ENCODE peak calls at places on chromosomes 13 and 19, in five cellular contexts. One of them, this sample, is unnamed.

GRCh38 chr19:45187421-45188100 is 9.0 kb downstream of the BLOC1S3 start:
- DNase-seq in MCF 10A: peak
- DNase-seq in ELR: peak
- DNase-seq in activated naive CD4-positive, alpha-beta T cell: no peak
- DNase-seq in GM12878: no peak
- DNase-seq in this sample: no peak

GRCh38 chr13:93951153-93951552 is 528.3 kb downstream of the DCT start:
- DNase-seq in GM12878: no peak
- DNase-seq in activated naive CD4-positive, alpha-beta T cell: no peak
- DNase-seq in ELR: peak
- DNase-seq in MCF 10A: no peak
- DNase-seq in this sample: no peak

GRCh38 chr13:37706041-37706440 is 107.5 kb upstream of the POSTN start:
- DNase-seq in ELR: no peak
- DNase-seq in activated naive CD4-positive, alpha-beta T cell: no peak
- DNase-seq in GM12878: no peak
- DNase-seq in MCF 10A: no peak
- DNase-seq in this sample: no peak

GRCh38 chr13:112888238-112889111 is 80.5 kb upstream of the MCF2L start:
- DNase-seq in MCF 10A: no peak
- DNase-seq in ELR: no peak
- DNase-seq in activated naive CD4-positive, alpha-beta T cell: no peak
- DNase-seq in GM12878: no peak
- DNase-seq in this sample: no peak

GRCh38 chr13:113442354-113442984 is 10.8 kb downstream of the ADPRHL1 start:
- DNase-seq in GM12878: no peak
- DNase-seq in activated naive CD4-positive, alpha-beta T cell: no peak
- DNase-seq in MCF 10A: no peak
- DNase-seq in ELR: no peak
- DNase-seq in this sample: no peak

GRCh38 chr13:83666126-83666525 is 216.1 kb downstream of the SLITRK1 start:
- DNase-seq in MCF 10A: peak
- DNase-seq in GM12878: no peak
- DNase-seq in ELR: peak
- DNase-seq in activated naive CD4-positive, alpha-beta T cell: no peak
- DNase-seq in this sample: no peak

GRCh38 chr19:30696514-30696913 is 324.3 kb downstream of the ZNF536 start:
- DNase-seq in activated naive CD4-positive, alpha-beta T cell: no peak
- DNase-seq in GM12878: no peak
- DNase-seq in MCF 10A: no peak
- DNase-seq in ELR: no peak
- DNase-seq in this sample: no peak

GRCh38 chr13:37868691-37869505 is 674 bp downstream of the TRPC4 start:
- DNase-seq in ELR: peak
- DNase-seq in MCF 10A: no peak
- DNase-seq in GM12878: no peak
- DNase-seq in activated naive CD4-positive, alpha-beta T cell: no peak
- DNase-seq in this sample: no peak

GRCh38 chr19:18477042-18477760 is 39.3 kb upstream of the ISYNA1 start:
- DNase-seq in GM12878: no peak
- DNase-seq in ELR: no peak
- DNase-seq in MCF 10A: no peak
- DNase-seq in activated naive CD4-positive, alpha-beta T cell: no peak
- DNase-seq in this sample: no peak

GRCh38 chr19:28577199-28577598 is 635.8 kb downstream of the UQCRFS1 start:
- DNase-seq in GM12878: no peak
- DNase-seq in activated naive CD4-positive, alpha-beta T cell: no peak
- DNase-seq in ELR: peak
- DNase-seq in MCF 10A: no peak
- DNase-seq in this sample: no peak

GRCh38 chr19:45899919-45900589 is 2.4 kb downstream of the MYPOP start:
- DNase-seq in GM12878: no peak
- DNase-seq in ELR: no peak
- DNase-seq in activated naive CD4-positive, alpha-beta T cell: no peak
- DNase-seq in MCF 10A: no peak
- DNase-seq in this sample: no peak

GRCh38 chr13:112146073-112146360 is 79.1 kb downstream of the SOX1 start:
- DNase-seq in activated naive CD4-positive, alpha-beta T cell: no peak
- DNase-seq in MCF 10A: no peak
- DNase-seq in ELR: no peak
- DNase-seq in GM12878: no peak
- DNase-seq in this sample: no peak

GRCh38 chr13:84431646-84432045 is 549.4 kb upstream of the SLITRK1 start:
- DNase-seq in activated naive CD4-positive, alpha-beta T cell: no peak
- DNase-seq in ELR: peak
- DNase-seq in MCF 10A: no peak
- DNase-seq in GM12878: no peak
- DNase-seq in this sample: peak

GRCh38 chr13:27362064-27362751 is 62.2 kb upstream of the GTF3A start:
- DNase-seq in GM12878: no peak
- DNase-seq in ELR: peak
- DNase-seq in activated naive CD4-positive, alpha-beta T cell: peak
- DNase-seq in MCF 10A: peak
- DNase-seq in this sample: peak

GRCh38 chr13:41916173-41916954 is 44.5 kb downstream of the VWA8 start:
- DNase-seq in GM12878: peak
- DNase-seq in MCF 10A: peak
- DNase-seq in activated naive CD4-positive, alpha-beta T cell: no peak
- DNase-seq in ELR: peak
- DNase-seq in this sample: peak

GRCh38 chr13:36925603-36926002 is 5.6 kb upstream of the SMAD9 start:
- DNase-seq in activated naive CD4-positive, alpha-beta T cell: no peak
- DNase-seq in MCF 10A: no peak
- DNase-seq in ELR: no peak
- DNase-seq in GM12878: no peak
- DNase-seq in this sample: no peak

GRCh38 chr19:27971869-27972268 is 1241.1 kb downstream of the UQCRFS1 start:
- DNase-seq in ELR: no peak
- DNase-seq in GM12878: no peak
- DNase-seq in MCF 10A: no peak
- DNase-seq in activated naive CD4-positive, alpha-beta T cell: no peak
- DNase-seq in this sample: no peak

GRCh38 chr19:29044037-29044436 is 168.9 kb downstream of the UQCRFS1 start:
- DNase-seq in ELR: no peak
- DNase-seq in GM12878: no peak
- DNase-seq in MCF 10A: no peak
- DNase-seq in activated naive CD4-positive, alpha-beta T cell: no peak
- DNase-seq in this sample: no peak

GRCh38 chr13:46936525-46936924 is 39.7 kb upstream of the HTR2A start:
- DNase-seq in GM12878: no peak
- DNase-seq in ELR: no peak
- DNase-seq in activated naive CD4-positive, alpha-beta T cell: no peak
- DNase-seq in MCF 10A: no peak
- DNase-seq in this sample: peak

GRCh38 chr13:99280166-99280565 is 22.0 kb upstream of the GPR18 start:
- DNase-seq in ELR: peak
- DNase-seq in MCF 10A: peak
- DNase-seq in activated naive CD4-positive, alpha-beta T cell: no peak
- DNase-seq in GM12878: no peak
- DNase-seq in this sample: peak

GRCh38 chr19:18483119-18483518 is 38.8 kb downstream of the ELL start:
- DNase-seq in MCF 10A: peak
- DNase-seq in GM12878: no peak
- DNase-seq in ELR: no peak
- DNase-seq in activated naive CD4-positive, alpha-beta T cell: no peak
- DNase-seq in this sample: no peak

GRCh38 chr19:3857449-3858003 is 11.3 kb downstream of the ZFR2 start:
- DNase-seq in activated naive CD4-positive, alpha-beta T cell: no peak
- DNase-seq in MCF 10A: no peak
- DNase-seq in ELR: no peak
- DNase-seq in GM12878: no peak
- DNase-seq in this sample: no peak

GRCh38 chr19:2223959-2224358 is 12.2 kb downstream of the PLEKHJ1 start:
- DNase-seq in GM12878: no peak
- DNase-seq in ELR: no peak
- DNase-seq in activated naive CD4-positive, alpha-beta T cell: no peak
- DNase-seq in MCF 10A: no peak
- DNase-seq in this sample: no peak

GRCh38 chr19:2032296-2032941 is 16.9 kb upstream of the BTBD2 start:
- DNase-seq in GM12878: no peak
- DNase-seq in MCF 10A: peak
- DNase-seq in activated naive CD4-positive, alpha-beta T cell: no peak
- DNase-seq in ELR: peak
- DNase-seq in this sample: peak

GRCh38 chr13:110561335-110562033 is at the start of gene RAB20:
- DNase-seq in ELR: peak
- DNase-seq in GM12878: no peak
- DNase-seq in activated naive CD4-positive, alpha-beta T cell: no peak
- DNase-seq in MCF 10A: peak
- DNase-seq in this sample: peak

GRCh38 chr13:25943666-25944065 is 108.2 kb downstream of the SHISA2 start:
- DNase-seq in MCF 10A: peak
- DNase-seq in ELR: peak
- DNase-seq in activated naive CD4-positive, alpha-beta T cell: no peak
- DNase-seq in GM12878: no peak
- DNase-seq in this sample: no peak

GRCh38 chr13:37442996-37443395 is 155.6 kb downstream of the POSTN start:
- DNase-seq in MCF 10A: peak
- DNase-seq in GM12878: no peak
- DNase-seq in ELR: no peak
- DNase-seq in activated naive CD4-positive, alpha-beta T cell: no peak
- DNase-seq in this sample: no peak

GRCh38 chr19:49512970-49513745 is 697 bp downstream of the FCGRT start:
- DNase-seq in GM12878: no peak
- DNase-seq in activated naive CD4-positive, alpha-beta T cell: no peak
- DNase-seq in ELR: no peak
- DNase-seq in MCF 10A: no peak
- DNase-seq in this sample: no peak

GRCh38 chr19:38251564-38252051 is 4.6 kb downstream of the PPP1R14A start:
- DNase-seq in ELR: no peak
- DNase-seq in MCF 10A: no peak
- DNase-seq in activated naive CD4-positive, alpha-beta T cell: no peak
- DNase-seq in GM12878: no peak
- DNase-seq in this sample: peak

GRCh38 chr19:56097306-56097705 is 23.8 kb downstream of the ZNF787 start:
- DNase-seq in ELR: no peak
- DNase-seq in GM12878: no peak
- DNase-seq in MCF 10A: no peak
- DNase-seq in activated naive CD4-positive, alpha-beta T cell: no peak
- DNase-seq in this sample: no peak

GRCh38 chr19:16895467-16896097 is 6.8 kb downstream of the F2RL3 start:
- DNase-seq in GM12878: no peak
- DNase-seq in activated naive CD4-positive, alpha-beta T cell: no peak
- DNase-seq in ELR: no peak
- DNase-seq in MCF 10A: no peak
- DNase-seq in this sample: no peak

GRCh38 chr19:13043285-13043684 is 48.0 kb downstream of the NFIX start:
- DNase-seq in ELR: no peak
- DNase-seq in GM12878: no peak
- DNase-seq in activated naive CD4-positive, alpha-beta T cell: no peak
- DNase-seq in MCF 10A: no peak
- DNase-seq in this sample: no peak

GRCh38 chr19:16376649-16377048 is 52.0 kb downstream of the KLF2 start:
- DNase-seq in MCF 10A: peak
- DNase-seq in GM12878: no peak
- DNase-seq in ELR: peak
- DNase-seq in activated naive CD4-positive, alpha-beta T cell: no peak
- DNase-seq in this sample: no peak

This sample was measured in mammary epithelial cell.